ENCODE peak calls at places on chromosomes 12 and 14, in four cellular contexts. Q is Right ventricle myocardium superior, D is fibroblast of the conjunctiva, P is NCI-H1092. N is an unnamed sample.

GRCh38 chr12:228846-229200 is 14.9 kb upstream of the SLC6A12 start:
- DNase-seq in D (no peak), Q (no peak), P (no peak), N (no peak)

GRCh38 chr14:34826661-34827060 is 48.5 kb downstream of the BAZ1A start:
- DNase-seq in D (no peak), Q (no peak), P (no peak), N (no peak)

GRCh38 chr14:69358233-69358963 is 39.7 kb downstream of the ERH start:
- DNase-seq in P (no peak), D (no peak), Q (no peak), N (no peak)

GRCh38 chr14:101535232-101535631 is 26.1 kb upstream of the DIO3 start:
- DNase-seq in Q (no peak), D (no peak), P (no peak), N (no peak)

GRCh38 chr12:48352157-48352775 is 1.5 kb upstream of the ZNF641 start:
- DNase-seq in D (no peak), P (no peak), Q (no peak), N (no peak)

GRCh38 chr14:79254069-79254775 is 957.1 kb downstream of the DIO2 start:
- DNase-seq in Q (no peak), D (no peak), P (no peak), N (no peak)

GRCh38 chr14:61512508-61512907 is 182.8 kb upstream of the HIF1A start:
- DNase-seq in D (no peak), Q (no peak), P (no peak), N (no peak)

GRCh38 chr12:109738878-109739665 is 25.4 kb downstream of the FAM222A start:
- DNase-seq in D (no peak), P (no peak), Q (peak; percentile 17), N (no peak)

GRCh38 chr12:130342842-130343241 is 5.2 kb downstream of the PIWIL1 start:
- DNase-seq in Q (no peak), D (no peak), P (no peak), N (no peak)

GRCh38 chr14:103541944-103542544 is 13.0 kb downstream of the TRMT61A start:
- DNase-seq in P (peak; percentile 43), D (no peak), Q (peak; percentile 44), N (no peak)

GRCh38 chr14:41549282-41549681 is 57.4 kb upstream of the LRFN5 start:
- DNase-seq in P (no peak), Q (no peak), D (no peak), N (no peak)

GRCh38 chr12:131618303-131618658 is 92.6 kb upstream of the SFSWAP start:
- DNase-seq in D (no peak), Q (no peak), P (no peak), N (no peak)

GRCh38 chr14:81952917-81953316 is 419.3 kb upstream of the SEL1L start:
- DNase-seq in Q (no peak), D (no peak), P (no peak), N (no peak)

GRCh38 chr12:126202138-126202537 is 1136.9 kb downstream of the AACS start:
- DNase-seq in P (no peak), Q (no peak), D (no peak), N (no peak)

GRCh38 chr14:47557894-47558293 is 117.5 kb downstream of the MDGA2 start:
- DNase-seq in Q (no peak), P (no peak), D (no peak), N (no peak)

GRCh38 chr12:127479256-127479655 is 787.7 kb upstream of the TMEM132C start:
- DNase-seq in Q (no peak), P (no peak), D (no peak), N (no peak)

GRCh38 chr12:93091851-93092558 is 162.9 kb upstream of the EEA1 start:
- DNase-seq in P (no peak), D (no peak), Q (no peak), N (no peak)